ENCODE peak calls at places on chromosomes 11 and 22, in six cellular contexts. W is stimulated activated naive CD8-positive, alpha-beta T cell treated with anti-CD3 and anti-CD28 coated beads, Interleukin-15, Interleukin-2, amounts not matched to agents 100 U/mL and 50 U/mL, for 24 hours; G is GM23338; E is activated naive CD4-positive, alpha-beta T cell treated with anti-CD3 and anti-CD28 coated beads, Interleukin-2, amount 50 U/mL, for 72 hours; X is gastrocnemius medialis; V is T-helper 17 cell. R is an unnamed sample.

GRCh38 chr22:36015806-36016519 is 12.7 kb downstream of the RBFOX2 start:
- ATAC-seq in W (no peak), G (peak; percentile 39), E (no peak), X (no peak), V (no peak), R (no peak)

GRCh38 chr11:102012946-102013345 is 34.3 kb upstream of the CFAP300 start:
- ATAC-seq in W (no peak), G (no peak), E (peak; percentile 45), X (no peak), V (peak; percentile 64), R (no peak)

GRCh38 chr11:33646629-33647028 is 54.0 kb downstream of the C11orf91 start:
- ATAC-seq in W (no peak), G (no peak), E (no peak), X (peak; percentile 27), V (no peak), R (no peak)

GRCh38 chr11:36014906-36015305 is 71.0 kb downstream of the LDLRAD3 start:
- ATAC-seq in W (no peak), G (no peak), E (no peak), X (no peak), V (no peak), R (no peak)

GRCh38 chr11:64343740-64344133 is 3.7 kb downstream of the CCDC88B start:
- ATAC-seq in W (no peak), G (peak; percentile 10), E (no peak), X (no peak), V (no peak), R (no peak)

GRCh38 chr11:68120212-68121066 is 749 bp downstream of the CHKA start:
- ATAC-seq in W (no peak), G (no peak), E (peak; percentile 34), X (no peak), V (peak; percentile 56), R (peak; percentile 40)

GRCh38 chr11:72641900-72642814 is 32.1 kb downstream of the PDE2A start:
- ATAC-seq in W (peak; percentile 38), G (peak; percentile 53), E (peak; percentile 31), X (peak; percentile 49), V (peak; percentile 24), R (peak; percentile 47)

GRCh38 chr11:26930518-26931247 is 63.2 kb upstream of the FIBIN start:
- ATAC-seq in W (no peak), G (no peak), E (no peak), X (no peak), V (no peak), R (no peak)

R was measured in stimulated activated memory B cell treated with anti-CD40 and anti-IgM and Interleukin-4, amounts not matched to agents 10 μg/mL and 1 μg/mL and 100 μg/mL, for 72 hours.